ENCODE peak calls at places on chromosomes 6 and 20, in eight cellular contexts. One of them, this sample, is unnamed.

GRCh38 chr6:155264704-155265320 is 999 bp downstream of the CLDN20 start:
- DNase-seq in GM23338: no peak
- DNase-seq in heart right ventricle: no peak
- DNase-seq in ovary: no peak
- DNase-seq in GM12878: no peak
- DNase-seq in AG10803: peak
- DNase-seq in BE2C: peak
- DNase-seq in CD8-positive, alpha-beta T cell: no peak
- DNase-seq in this sample: no peak

GRCh38 chr6:18742406-18742805 is 355.3 kb downstream of the RNF144B start:
- DNase-seq in heart right ventricle: no peak
- DNase-seq in GM23338: no peak
- DNase-seq in CD8-positive, alpha-beta T cell: no peak
- DNase-seq in AG10803: peak
- DNase-seq in BE2C: no peak
- DNase-seq in ovary: no peak
- DNase-seq in GM12878: no peak
- DNase-seq in this sample: no peak

GRCh38 chr6:33813960-33814662 is 10.3 kb upstream of the MLN start:
- DNase-seq in AG10803: no peak
- DNase-seq in heart right ventricle: no peak
- DNase-seq in GM23338: no peak
- DNase-seq in GM12878: no peak
- DNase-seq in ovary: no peak
- DNase-seq in CD8-positive, alpha-beta T cell: no peak
- DNase-seq in BE2C: no peak
- DNase-seq in this sample: no peak

GRCh38 chr6:121086876-121087275 is 247.4 kb downstream of the TBC1D32 start:
- DNase-seq in AG10803: no peak
- DNase-seq in GM12878: no peak
- DNase-seq in ovary: no peak
- DNase-seq in CD8-positive, alpha-beta T cell: no peak
- DNase-seq in GM23338: no peak
- DNase-seq in heart right ventricle: no peak
- DNase-seq in BE2C: no peak
- DNase-seq in this sample: no peak

GRCh38 chr20:38651154-38651553 is 49.5 kb downstream of the ARHGAP40 start:
- DNase-seq in GM23338: no peak
- DNase-seq in GM12878: no peak
- DNase-seq in CD8-positive, alpha-beta T cell: no peak
- DNase-seq in heart right ventricle: no peak
- DNase-seq in AG10803: no peak
- DNase-seq in ovary: no peak
- DNase-seq in BE2C: no peak
- DNase-seq in this sample: no peak

GRCh38 chr6:21137708-21138358 is 455.7 kb upstream of the SOX4 start:
- DNase-seq in GM23338: no peak
- DNase-seq in AG10803: peak
- DNase-seq in ovary: no peak
- DNase-seq in heart right ventricle: no peak
- DNase-seq in GM12878: no peak
- DNase-seq in BE2C: no peak
- DNase-seq in CD8-positive, alpha-beta T cell: no peak
- DNase-seq in this sample: no peak

GRCh38 chr6:138541793-138542481 is 42.6 kb upstream of the NHSL1 start:
- DNase-seq in GM12878: no peak
- DNase-seq in CD8-positive, alpha-beta T cell: no peak
- DNase-seq in BE2C: no peak
- DNase-seq in heart right ventricle: no peak
- DNase-seq in ovary: no peak
- DNase-seq in AG10803: peak
- DNase-seq in GM23338: no peak
- DNase-seq in this sample: no peak

GRCh38 chr6:138593100-138593877 is 94.0 kb upstream of the NHSL1 start:
- DNase-seq in heart right ventricle: peak
- DNase-seq in ovary: no peak
- DNase-seq in BE2C: no peak
- DNase-seq in GM12878: peak
- DNase-seq in CD8-positive, alpha-beta T cell: no peak
- DNase-seq in AG10803: peak
- DNase-seq in GM23338: peak
- DNase-seq in this sample: peak

GRCh38 chr20:50654899-50655298 is 36.4 kb downstream of the RIPOR3 start:
- DNase-seq in GM23338: no peak
- DNase-seq in CD8-positive, alpha-beta T cell: no peak
- DNase-seq in GM12878: no peak
- DNase-seq in BE2C: no peak
- DNase-seq in AG10803: peak
- DNase-seq in heart right ventricle: no peak
- DNase-seq in ovary: peak
- DNase-seq in this sample: no peak

GRCh38 chr20:4607287-4607713 is 114.4 kb upstream of the PRND start:
- DNase-seq in BE2C: peak
- DNase-seq in heart right ventricle: peak
- DNase-seq in GM12878: peak
- DNase-seq in GM23338: peak
- DNase-seq in AG10803: peak
- DNase-seq in CD8-positive, alpha-beta T cell: peak
- DNase-seq in ovary: peak
- DNase-seq in this sample: peak

GRCh38 chr20:60007452-60007851 is 49.2 kb downstream of the CDH26 start:
- DNase-seq in GM23338: no peak
- DNase-seq in BE2C: no peak
- DNase-seq in ovary: no peak
- DNase-seq in heart right ventricle: peak
- DNase-seq in AG10803: peak
- DNase-seq in GM12878: no peak
- DNase-seq in CD8-positive, alpha-beta T cell: no peak
- DNase-seq in this sample: no peak

GRCh38 chr6:17392978-17393334 is 439 bp upstream of the CAP2 start:
- DNase-seq in GM23338: no peak
- DNase-seq in BE2C: no peak
- DNase-seq in heart right ventricle: no peak
- DNase-seq in ovary: no peak
- DNase-seq in CD8-positive, alpha-beta T cell: no peak
- DNase-seq in GM12878: no peak
- DNase-seq in AG10803: no peak
- DNase-seq in this sample: no peak

GRCh38 chr6:1560281-1561058 is 49.2 kb upstream of the FOXC1 start:
- DNase-seq in GM12878: no peak
- DNase-seq in BE2C: no peak
- DNase-seq in AG10803: no peak
- DNase-seq in GM23338: no peak
- DNase-seq in ovary: no peak
- DNase-seq in CD8-positive, alpha-beta T cell: no peak
- DNase-seq in heart right ventricle: no peak
- DNase-seq in this sample: no peak

DNA sequence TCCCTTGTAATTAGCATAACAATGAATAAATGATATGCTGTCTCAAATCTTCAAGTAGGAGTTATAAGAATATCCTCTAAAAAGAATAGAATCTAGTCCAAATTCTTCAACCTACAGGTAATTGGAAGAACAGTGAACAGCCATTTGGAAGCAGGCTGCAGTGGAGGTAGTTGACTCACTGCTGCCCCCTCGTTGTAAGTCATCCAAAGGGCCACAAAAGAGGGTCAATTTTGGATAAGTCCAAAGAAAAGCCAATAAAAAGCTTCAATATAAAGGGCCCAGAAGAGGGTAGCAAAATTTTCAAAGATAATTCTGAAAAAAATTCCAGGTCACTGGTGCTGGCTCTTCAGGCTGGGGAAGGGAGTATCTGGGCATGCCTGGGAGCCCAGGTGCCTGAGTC is 60.8 kb upstream of the SSTR4 start:
- DNase-seq in AG10803: no peak
- DNase-seq in BE2C: no peak
- DNase-seq in GM12878: no peak
- DNase-seq in heart right ventricle: no peak
- DNase-seq in CD8-positive, alpha-beta T cell: no peak
- DNase-seq in GM23338: peak
- DNase-seq in ovary: no peak
- DNase-seq in this sample: no peak
- TF ChIP-seq CTCF in AG10803: peak
- TF ChIP-seq CTCF in BE2C: peak
- TF ChIP-seq CTCF in GM12878: peak
- TF ChIP-seq CTCF in heart right ventricle: no peak
- TF ChIP-seq CTCF in CD8-positive, alpha-beta T cell: no peak
- TF ChIP-seq CTCF in GM23338: peak
- TF ChIP-seq CTCF in ovary: no peak
- TF ChIP-seq CTCF in this sample: no peak

GRCh38 chr20:25000268-25000801 is 7.8 kb upstream of the APMAP start:
- DNase-seq in GM23338: no peak
- DNase-seq in ovary: peak
- DNase-seq in CD8-positive, alpha-beta T cell: no peak
- DNase-seq in GM12878: no peak
- DNase-seq in heart right ventricle: peak
- DNase-seq in AG10803: peak
- DNase-seq in BE2C: peak
- DNase-seq in this sample: no peak
- TF ChIP-seq CTCF in GM23338: no peak
- TF ChIP-seq CTCF in ovary: no peak
- TF ChIP-seq CTCF in CD8-positive, alpha-beta T cell: no peak
- TF ChIP-seq CTCF in GM12878: no peak
- TF ChIP-seq CTCF in heart right ventricle: no peak
- TF ChIP-seq CTCF in AG10803: peak
- TF ChIP-seq CTCF in BE2C: peak
- TF ChIP-seq CTCF in this sample: no peak

DNA sequence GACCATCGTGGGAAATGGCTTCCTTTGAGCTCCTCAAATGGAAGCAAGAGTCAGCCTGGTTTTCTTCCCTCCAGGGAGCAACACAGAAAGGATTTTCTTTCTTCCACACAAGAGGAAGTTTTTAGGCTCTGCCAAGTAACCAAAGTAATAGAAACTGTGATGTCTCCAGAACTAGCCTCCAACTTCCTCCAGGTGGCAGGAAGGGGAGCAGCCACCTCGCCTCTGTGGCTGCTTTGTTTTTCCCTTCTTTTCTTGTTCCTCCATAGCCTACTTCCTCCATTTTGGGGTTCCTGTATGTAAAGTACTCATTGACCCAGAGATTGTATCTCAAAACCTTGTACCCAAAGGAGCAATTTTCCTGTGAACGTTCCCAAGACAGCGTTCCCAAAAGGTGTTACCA is 32.7 kb upstream of the CCR6 start:
- DNase-seq in heart right ventricle: no peak
- DNase-seq in BE2C: no peak
- DNase-seq in CD8-positive, alpha-beta T cell: no peak
- DNase-seq in ovary: no peak
- DNase-seq in AG10803: no peak
- DNase-seq in GM23338: no peak
- DNase-seq in GM12878: no peak
- DNase-seq in this sample: no peak
- TF ChIP-seq CTCF in heart right ventricle: no peak
- TF ChIP-seq CTCF in BE2C: no peak
- TF ChIP-seq CTCF in CD8-positive, alpha-beta T cell: no peak
- TF ChIP-seq CTCF in ovary: no peak
- TF ChIP-seq CTCF in AG10803: no peak
- TF ChIP-seq CTCF in GM23338: no peak
- TF ChIP-seq CTCF in GM12878: no peak
- TF ChIP-seq CTCF in this sample: no peak

GRCh38 chr6:35449287-35449881 is 2.8 kb upstream of the FANCE start:
- DNase-seq in ovary: no peak
- DNase-seq in BE2C: peak
- DNase-seq in GM23338: peak
- DNase-seq in AG10803: peak
- DNase-seq in GM12878: no peak
- DNase-seq in heart right ventricle: no peak
- DNase-seq in CD8-positive, alpha-beta T cell: peak
- DNase-seq in this sample: peak
- TF ChIP-seq CTCF in ovary: peak
- TF ChIP-seq CTCF in BE2C: peak
- TF ChIP-seq CTCF in GM23338: peak
- TF ChIP-seq CTCF in AG10803: peak
- TF ChIP-seq CTCF in GM12878: peak
- TF ChIP-seq CTCF in heart right ventricle: peak
- TF ChIP-seq CTCF in CD8-positive, alpha-beta T cell: peak
- TF ChIP-seq CTCF in this sample: no peak

DNA sequence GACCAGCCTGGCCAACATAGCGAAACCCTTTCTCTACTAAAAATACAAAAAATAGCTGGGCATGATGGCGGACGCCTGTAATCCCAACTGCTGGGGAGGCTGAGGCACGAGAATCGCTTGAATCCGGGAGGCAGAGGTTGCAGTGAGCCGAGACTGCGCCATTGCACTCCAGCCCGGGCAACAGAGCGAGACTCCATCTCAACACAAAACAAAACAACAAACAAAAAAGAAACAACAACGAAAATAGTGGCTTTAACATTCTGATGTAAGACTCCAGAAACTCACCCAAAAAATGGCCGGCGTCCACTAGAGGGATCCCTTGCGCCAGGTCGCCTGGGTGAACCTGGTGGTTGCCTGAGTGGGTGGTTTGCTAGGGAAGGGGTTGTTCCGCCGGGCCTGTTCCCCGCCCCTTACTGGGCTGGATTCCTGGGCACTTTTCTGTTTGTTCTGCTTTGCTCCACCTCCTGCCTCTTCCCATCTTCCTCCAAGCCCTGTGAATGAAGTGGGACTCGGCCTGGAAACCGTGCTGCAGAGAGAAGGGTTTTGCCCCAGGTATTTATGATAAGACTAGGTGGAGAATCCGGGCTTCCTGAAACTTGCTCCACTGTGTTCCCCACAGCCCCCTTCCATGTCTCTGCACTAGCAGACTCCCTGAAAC is 1.5 kb downstream of the PABPC1L start:
- DNase-seq in GM23338: peak
- DNase-seq in AG10803: peak
- DNase-seq in BE2C: peak
- DNase-seq in CD8-positive, alpha-beta T cell: peak
- DNase-seq in GM12878: no peak
- DNase-seq in ovary: peak
- DNase-seq in heart right ventricle: peak
- DNase-seq in this sample: no peak
- TF ChIP-seq CTCF in GM23338: peak
- TF ChIP-seq CTCF in AG10803: peak
- TF ChIP-seq CTCF in BE2C: peak
- TF ChIP-seq CTCF in CD8-positive, alpha-beta T cell: no peak
- TF ChIP-seq CTCF in GM12878: peak
- TF ChIP-seq CTCF in ovary: no peak
- TF ChIP-seq CTCF in heart right ventricle: no peak
- TF ChIP-seq CTCF in this sample: no peak